ENCODE peak calls at places on chromosome 12, in four cellular contexts. G is uterus, F is HCT116, Q is IMR-90. U is an unnamed sample.

GRCh38 chr12:104220931-104221330 is 5.4 kb downstream of the TXNRD1 start:
- DNase-seq in G (no peak), F (no peak), Q (no peak), U (no peak)

GRCh38 chr12:21527451-21528180 is 1.5 kb downstream of the SPX start:
- DNase-seq in G (peak; percentile 19), F (no peak), Q (peak; percentile 18), U (no peak)

GRCh38 chr12:50841654-50842531 is 833 bp upstream of the TMPRSS12 start:
- DNase-seq in G (no peak), F (no peak), Q (no peak), U (no peak)

GRCh38 chr12:42893802-42894201 is 304.3 kb upstream of the PRICKLE1 start:
- DNase-seq in G (no peak), F (no peak), Q (peak; percentile 32), U (no peak)

GRCh38 chr12:74370608-74371216 is 166.9 kb upstream of the ATXN7L3B start:
- DNase-seq in G (no peak), F (no peak), Q (no peak), U (no peak)

GRCh38 chr12:46407360-46407759 is 34.8 kb upstream of the SLC38A2 start:
- DNase-seq in G (no peak), F (no peak), Q (no peak), U (no peak)

GRCh38 chr12:19430988-19431387 is 8.3 kb upstream of the AEBP2 start:
- DNase-seq in G (no peak), F (no peak), Q (no peak), U (no peak)

GRCh38 chr12:107356266-107356936 is 263.1 kb upstream of the CRY1 start:
- DNase-seq in G (no peak), F (no peak), Q (peak; percentile 91), U (no peak)

GRCh38 chr12:19970116-19970515 is 398.2 kb upstream of the PDE3A start:
- DNase-seq in G (no peak), F (no peak), Q (peak; percentile 61), U (no peak)

GRCh38 chr12:100987552-100988277 is 193.1 kb downstream of the ANO4 start:
- DNase-seq in G (peak; percentile 16), F (peak; percentile 19), Q (peak; percentile 70), U (no peak)

GRCh38 chr12:19042196-19042595 is 87.3 kb upstream of the PLEKHA5 start:
- DNase-seq in G (no peak), F (no peak), Q (no peak), U (no peak)

GRCh38 chr12:12653922-12654321 is 42.1 kb downstream of the GPR19 start:
- DNase-seq in G (no peak), F (no peak), Q (no peak), U (no peak)

GRCh38 chr12:49627752-49628360 is 4.5 kb downstream of the PRPF40B start:
- DNase-seq in G (no peak), F (peak; percentile 23), Q (peak; percentile 49), U (no peak)

GRCh38 chr12:4027412-4027811 is 154.2 kb upstream of the PARP11 start:
- DNase-seq in G (no peak), F (no peak), Q (peak; percentile 7), U (no peak)

GRCh38 chr12:6250343-6250742 is 50.1 kb downstream of the CD9 start:
- DNase-seq in G (no peak), F (no peak), Q (no peak), U (no peak)

GRCh38 chr12:69555461-69555860 is 29.8 kb upstream of the CCT2 start:
- DNase-seq in G (no peak), F (no peak), Q (peak; percentile 98), U (no peak)

GRCh38 chr12:109418848-109419474 is 58.1 kb downstream of the KCTD10 start:
- DNase-seq in G (no peak), F (no peak), Q (no peak), U (no peak)

GRCh38 chr12:2283910-2284309 is 231.1 kb downstream of the CACNA1C start:
- DNase-seq in G (no peak), F (no peak), Q (peak; percentile 53), U (no peak)

GRCh38 chr12:99386907-99387306 is 260.6 kb upstream of the GARIN6 start:
- DNase-seq in G (no peak), F (peak; percentile 28), Q (peak; percentile 8), U (no peak)

GRCh38 chr12:3882896-3883564 is 9.8 kb upstream of the PARP11 start:
- DNase-seq in G (no peak), F (peak; percentile 4), Q (peak; percentile 19), U (no peak)

GRCh38 chr12:112992541-112993398 is 14.5 kb downstream of the OAS2 start:
- DNase-seq in G (no peak), F (peak; percentile 61), Q (peak; percentile 53), U (no peak)

GRCh38 chr12:130044991-130045621 is 117.2 kb upstream of the FZD10 start:
- DNase-seq in G (no peak), F (no peak), Q (no peak), U (no peak)

DNA sequence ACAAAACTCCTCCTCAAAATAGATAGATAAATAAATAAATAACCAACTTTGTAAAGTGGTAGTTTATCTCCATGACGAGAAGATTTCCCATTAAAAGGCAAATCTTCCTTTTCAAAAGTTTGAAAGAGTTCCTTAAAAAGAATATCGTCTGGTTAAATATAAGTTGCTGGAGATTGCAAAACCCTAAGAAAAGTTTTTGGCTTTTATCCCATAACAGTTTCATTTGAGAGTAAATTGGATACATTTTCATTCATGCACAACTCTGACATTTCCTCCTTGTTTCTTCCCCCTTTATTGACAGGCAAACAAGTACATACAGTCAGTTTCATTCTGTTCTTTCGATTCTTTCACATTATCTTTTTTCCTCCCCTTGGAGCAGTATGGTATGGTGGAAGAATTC is 45.4 kb upstream of the BTG1 start:
- DNase-seq in G (no peak), F (no peak), Q (peak; percentile 1), U (no peak)
- H3K27ac ChIP-seq in G (no peak overlapping the region), F (no peak overlapping the region), Q (no peak overlapping the region), U (no peak overlapping the region)

GRCh38 chr12:92769124-92769901 is 66.5 kb downstream of the PLEKHG7 start:
- DNase-seq in G (no peak), F (no peak), Q (no peak), U (no peak)
- TF ChIP-seq POLR2A in G (no peak), F (no peak), Q (no peak), U (no peak)

GRCh38 chr12:27319848-27320247 is 12.8 kb upstream of the BMAL2 start:
- DNase-seq in G (no peak), F (no peak), Q (no peak), U (no peak)

GRCh38 chr12:27319394-27319793 is 13.2 kb upstream of the BMAL2 start:
- DNase-seq in G (no peak), F (no peak), Q (peak; percentile 89), U (no peak)

DNA sequence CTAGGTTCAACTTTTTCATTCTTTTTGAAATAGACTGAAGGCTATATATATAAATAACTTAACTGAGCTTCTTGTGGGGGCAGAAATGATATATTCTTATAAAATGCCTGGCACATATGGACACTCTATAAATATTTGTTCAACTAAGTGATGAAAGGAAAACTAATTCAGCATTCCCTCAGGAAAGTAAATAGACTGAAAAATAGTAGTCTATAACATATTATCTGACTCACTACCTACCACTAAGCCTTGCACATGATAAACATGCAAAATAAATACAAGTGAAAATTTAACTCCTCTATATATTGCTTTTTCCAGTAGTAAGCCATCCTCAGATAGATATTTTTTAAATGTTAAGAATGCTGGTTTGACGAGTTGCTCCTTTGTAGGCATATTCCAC is 15.7 kb upstream of the BMAL2 start:
- DNase-seq in G (no peak), F (no peak), Q (peak; percentile 42), U (no peak)
- H3K27ac ChIP-seq in G (no peak overlapping the region), F (no peak overlapping the region), Q (no peak overlapping the region), U (no peak overlapping the region)

GRCh38 chr12:77065361-77066204 is at the start of gene E2F7:
- DNase-seq in G (peak; percentile 84), F (peak; percentile 87), Q (peak; percentile 87), U (peak; percentile 11)
- TF ChIP-seq POLR2A in G (peak; percentile 15), F (peak; percentile 89), Q (peak; percentile 75), U (no peak)